ENCODE peak calls at places on chromosomes 7 and 10, in four cellular contexts. H is suprapubic skin, W is cardiac fibroblast, I is MCF 10A. C is an unnamed sample.

GRCh38 chr10:7291487-7292113 is 119.2 kb downstream of the SFMBT2 start:
- DNase-seq in W (no peak), I (no peak), H (no peak), C (no peak)

GRCh38 chr7:52749880-52750279 is 285.6 kb upstream of the POM121L12 start:
- DNase-seq in I (peak; percentile 19), H (no peak), W (no peak), C (no peak)

GRCh38 chr7:50335795-50336754 is 31.6 kb downstream of the IKZF1 start:
- DNase-seq in I (peak; percentile 4), H (no peak), W (no peak), C (no peak)

GRCh38 chr10:82221750-82222149 is 346.8 kb downstream of the NRG3 start:
- DNase-seq in W (no peak), H (no peak), I (peak; percentile 48), C (no peak)

GRCh38 chr7:151174246-151175046 is 7.0 kb upstream of the GBX1 start:
- DNase-seq in H (no peak), I (no peak), W (peak; percentile 31), C (no peak)

GRCh38 chr10:31074357-31075065 is 42.8 kb upstream of the ZNF438 start:
- DNase-seq in H (no peak), W (no peak), I (no peak), C (no peak)

GRCh38 chr7:105249216-105249615 is 139.5 kb downstream of the SRPK2 start:
- DNase-seq in H (no peak), W (no peak), I (no peak), C (no peak)

GRCh38 chr10:76902949-76903348 is 734.7 kb downstream of the KCNMA1 start:
- DNase-seq in H (no peak), I (peak; percentile 36), W (peak; percentile 50), C (no peak)

DNA sequence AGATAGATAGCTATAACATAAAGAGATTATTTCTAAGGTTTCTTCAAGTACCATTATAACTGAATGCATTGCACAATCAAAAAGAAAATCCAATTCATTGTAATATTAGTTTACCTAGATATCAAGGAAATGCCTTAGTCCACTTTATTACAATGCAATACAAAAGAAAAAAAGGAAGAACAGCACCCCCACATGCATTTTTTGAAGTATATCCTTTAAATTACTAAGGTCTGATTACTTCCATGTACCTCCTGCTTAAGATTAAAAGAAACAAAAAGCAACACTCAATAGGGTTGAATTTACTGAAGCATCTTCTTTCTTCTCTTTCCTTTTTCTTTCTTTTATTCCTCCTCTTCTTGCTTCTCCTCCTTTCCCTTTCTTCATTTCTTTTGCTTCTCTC is 973.8 kb upstream of the LRRTM3 start:
- DNase-seq in I (no peak), W (no peak), H (no peak), C (no peak)
- TF ChIP-seq CTCF in I (no peak), W (no peak), H (no peak), C (no peak)

DNA sequence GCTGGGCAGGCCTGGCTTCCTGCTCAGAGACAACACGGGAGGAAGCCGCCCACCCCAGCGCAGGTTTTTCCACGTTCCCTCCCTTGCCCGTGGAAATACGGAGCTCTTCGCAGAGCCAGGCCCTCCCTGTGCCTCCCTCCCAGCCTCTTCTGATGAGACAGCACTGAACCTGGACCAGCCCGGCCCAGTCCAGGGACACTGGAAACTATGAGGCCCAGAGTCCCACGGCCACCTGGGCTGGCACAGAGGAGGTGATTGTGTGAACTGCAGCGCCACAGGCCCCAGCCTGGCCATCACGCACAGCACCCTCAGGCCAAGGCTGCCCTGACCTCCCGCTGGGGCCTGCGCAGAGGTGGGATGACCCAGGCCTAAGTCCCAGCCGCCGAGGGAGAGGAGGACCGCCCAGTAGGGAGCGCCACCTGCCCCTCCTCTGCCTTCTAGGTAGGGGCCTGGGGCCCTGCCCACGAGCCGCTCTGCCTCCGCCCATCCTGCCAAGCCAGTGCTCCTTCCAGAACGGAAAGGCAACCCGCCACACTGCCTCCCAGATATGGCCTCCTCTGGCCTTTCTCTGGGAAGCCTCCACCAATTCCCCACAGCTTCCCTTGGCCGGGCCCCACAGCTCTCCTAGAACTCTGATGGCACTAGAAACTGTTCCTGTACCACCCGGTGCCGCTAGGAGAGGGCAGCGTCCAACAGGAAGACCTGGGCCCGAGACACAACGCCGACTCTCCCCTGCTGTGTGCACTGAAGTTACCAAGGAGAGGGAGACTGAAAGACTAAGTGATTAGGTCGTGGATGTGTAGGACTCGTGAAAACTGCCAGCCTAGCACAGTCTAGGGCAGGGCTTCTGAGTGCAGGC is 57.2 kb downstream of the PROSER2 start:
- DNase-seq in H (no peak), I (no peak), W (no peak), C (no peak)
- TF ChIP-seq CTCF in H (no peak), I (no peak), W (no peak), C (no peak)

GRCh38 chr7:131244259-131244852 is 83.3 kb upstream of the MKLN1 start:
- DNase-seq in I (peak; percentile 90), W (peak; percentile 96), H (no peak), C (no peak)
- TF ChIP-seq CTCF in I (no peak), W (no peak), H (no peak), C (no peak)

GRCh38 chr7:139620676-139621344 is 97.3 kb downstream of the CLEC2L start:
- DNase-seq in W (peak; percentile 45), H (no peak), I (peak; percentile 39), C (peak; percentile 60)

GRCh38 chr7:139617074-139617473 is 93.6 kb downstream of the CLEC2L start:
- DNase-seq in W (no peak), H (no peak), I (no peak), C (no peak)

GRCh38 chr7:139619367-139619657 is 95.8 kb downstream of the CLEC2L start:
- DNase-seq in H (no peak), I (peak; percentile 18), W (peak; percentile 75), C (no peak)

GRCh38 chr7:139614886-139615285 is 91.4 kb downstream of the CLEC2L start:
- DNase-seq in H (no peak), I (no peak), W (no peak), C (no peak)

GRCh38 chr7:139618482-139619366 is 95.2 kb downstream of the CLEC2L start:
- DNase-seq in H (no peak), W (peak; percentile 63), I (peak; percentile 60), C (no peak)
- TF ChIP-seq CTCF in H (no peak), W (peak; percentile 51), I (peak; percentile 43), C (peak; percentile 33)

GRCh38 chr10:128211064-128211504 is 84.9 kb upstream of the MKI67 start:
- DNase-seq in W (no peak), H (no peak), I (no peak), C (no peak)

GRCh38 chr10:128206676-128207075 is 80.5 kb upstream of the MKI67 start:
- DNase-seq in I (no peak), W (no peak), H (no peak), C (no peak)

GRCh38 chr10:128209862-128210214 is 83.6 kb upstream of the MKI67 start:
- DNase-seq in H (no peak), W (no peak), I (no peak), C (no peak)

GRCh38 chr10:128211953-128212727 is 85.9 kb upstream of the MKI67 start:
- DNase-seq in I (peak; percentile 82), W (peak; percentile 60), H (peak; percentile 90), C (peak; percentile 93)

DNA sequence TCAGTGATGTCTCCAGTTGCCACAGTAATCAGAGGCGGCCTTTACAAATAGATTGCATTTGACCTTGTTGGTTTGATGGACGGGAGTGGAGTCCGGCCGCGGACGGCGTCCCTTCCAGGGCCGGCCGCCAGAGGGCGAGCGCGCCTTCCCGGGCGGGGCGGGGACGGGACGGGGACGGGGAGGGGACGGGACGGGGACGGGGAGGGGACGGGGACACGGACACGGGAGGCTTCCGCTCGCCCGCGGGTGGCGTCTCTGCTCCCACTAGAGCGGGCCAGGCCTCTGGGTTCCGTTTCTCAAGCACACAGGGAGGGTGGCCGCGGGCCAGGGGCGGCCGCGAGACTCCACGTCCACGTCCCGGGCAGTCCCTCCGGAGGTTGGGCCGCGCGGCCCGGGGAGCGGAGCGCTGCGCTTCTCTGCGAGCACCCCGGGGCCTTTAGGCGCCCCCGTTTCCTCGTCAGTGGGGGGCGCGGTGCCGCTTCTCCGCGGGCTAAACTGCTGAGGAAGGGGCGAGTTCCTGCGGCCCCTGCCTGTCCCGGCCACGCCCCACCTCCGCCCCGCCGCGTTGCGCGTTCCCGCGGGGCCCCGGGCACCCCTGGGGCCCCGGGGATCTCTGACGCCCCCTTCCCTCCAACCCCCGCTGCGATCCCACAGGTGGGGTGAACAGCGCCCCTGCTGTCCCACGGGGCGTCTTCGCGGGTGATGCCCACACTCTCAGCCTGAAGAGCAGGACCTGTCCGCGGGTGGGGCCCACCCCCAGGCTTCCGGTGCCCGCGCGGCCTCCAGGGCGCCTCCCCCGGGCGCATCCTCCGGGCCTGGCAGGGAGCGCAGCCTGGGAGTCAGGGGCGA is 84.2 kb upstream of the MKI67 start:
- DNase-seq in H (no peak), W (peak; percentile 32), I (peak; percentile 53), C (peak; percentile 85)
- TF ChIP-seq CTCF in H (no peak), W (peak; percentile 54), I (peak; percentile 82), C (peak; percentile 69)

DNA sequence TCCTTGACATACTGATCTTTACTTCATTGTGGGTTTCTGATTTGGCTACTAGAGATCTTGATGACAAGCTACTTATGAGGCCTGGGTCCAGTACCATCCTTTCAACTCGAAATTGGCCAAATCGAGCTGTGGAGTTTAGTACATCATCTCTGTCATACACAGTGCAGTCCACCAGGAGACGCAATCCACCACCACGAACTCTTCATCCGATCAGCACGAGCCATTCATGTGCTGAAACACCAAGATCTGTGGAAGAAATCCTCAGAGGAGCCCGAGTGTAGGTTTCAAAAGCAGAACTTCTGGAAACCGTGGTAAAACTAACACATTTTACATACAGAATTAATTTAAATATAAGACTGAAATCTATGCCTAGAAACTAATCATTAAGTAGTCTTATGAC is 14.2 kb downstream of the DNAJC9 start:
- DNase-seq in I (peak; percentile 6), W (no peak), H (no peak), C (no peak)
- TF ChIP-seq CTCF in I (no peak), W (peak; percentile 24), H (no peak), C (no peak)

DNA sequence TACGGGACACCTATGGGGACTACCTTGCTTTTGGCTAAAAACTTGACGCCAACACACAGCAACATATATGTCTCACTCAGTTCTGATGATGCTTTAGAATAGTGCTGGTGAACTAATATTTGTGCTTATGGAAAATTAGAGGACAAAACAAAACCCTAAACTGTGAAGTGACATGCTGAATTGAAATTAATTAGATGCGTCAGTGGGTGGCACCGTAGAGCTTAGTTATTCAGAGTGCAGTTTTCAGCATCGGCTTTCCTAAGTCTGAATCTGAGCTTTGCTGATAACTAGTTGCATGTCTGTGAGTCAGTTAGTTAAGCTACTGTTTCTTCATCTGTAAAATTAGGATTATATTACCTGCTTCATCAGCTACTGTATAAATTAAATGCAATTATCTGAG is 245.0 kb upstream of the SORCS1 start:
- DNase-seq in W (peak; percentile 56), I (peak; percentile 63), H (no peak), C (no peak)
- TF ChIP-seq CTCF in W (peak; percentile 17), I (peak; percentile 55), H (no peak), C (peak; percentile 63)

GRCh38 chr7:101669307-101669706 is 40.2 kb upstream of the MYL10 start:
- DNase-seq in H (no peak), I (no peak), W (peak; percentile 18), C (no peak)
- TF ChIP-seq CTCF in H (no peak), I (peak; percentile 13), W (peak; percentile 48), C (no peak)